ENCODE peak calls at places on chromosomes 6 and 20, in four cellular contexts. U is C1 segment of cervical spinal cord, T is EL, W is HEK293T. L is an unnamed sample.

GRCh38 chr20:32820000-32820697 is 395 bp downstream of the MAPRE1 start:
- DNase-seq in U (no peak), T (no peak), W (peak; percentile 87), L (peak; percentile 83)

GRCh38 chr6:16167219-16167618 is 38.3 kb downstream of the MYLIP start:
- DNase-seq in U (no peak), T (no peak), W (no peak), L (no peak)

GRCh38 chr6:121305957-121306607 is 28.2 kb downstream of the TBC1D32 start:
- DNase-seq in U (no peak), T (peak; percentile 27), W (peak; percentile 38), L (no peak)

GRCh38 chr6:6678811-6679210 is 90.3 kb downstream of the LY86 start:
- DNase-seq in U (no peak), T (no peak), W (no peak), L (no peak)

GRCh38 chr20:49278817-49279676 is 1.2 kb upstream of the ZNFX1 start:
- DNase-seq in U (no peak), T (peak; percentile 30), W (no peak), L (peak; percentile 49)

GRCh38 chr20:22312744-22313346 is 271.5 kb downstream of the FOXA2 start:
- DNase-seq in U (no peak), T (peak; percentile 2), W (peak; percentile 28), L (peak; percentile 26)

GRCh38 chr20:63364801-63365585 is 3.8 kb upstream of the CHRNA4 start:
- DNase-seq in U (no peak), T (no peak), W (no peak), L (no peak)

GRCh38 chr6:11367638-11368199 is 135.3 kb upstream of the NEDD9 start:
- DNase-seq in U (no peak), T (no peak), W (no peak), L (no peak)

GRCh38 chr6:34580707-34581560 is 24.8 kb upstream of the SPDEF start:
- DNase-seq in U (peak; percentile 12), T (no peak), W (no peak), L (no peak)

GRCh38 chr6:56730663-56731529 is 88.2 kb upstream of the DST start:
- DNase-seq in U (no peak), T (peak; percentile 82), W (no peak), L (no peak)

GRCh38 chr6:39169448-39170344 is 54.7 kb upstream of the SAYSD1 start:
- DNase-seq in U (no peak), T (no peak), W (no peak), L (no peak)